ENCODE peak calls at places on chromosomes 7 and 10, in four cellular contexts. One of them, this sample, is unnamed.

GRCh38 chr7:151086802-151087246 is 549 bp downstream of the AGAP3 start:
- DNase-seq in vagina: no peak
- DNase-seq in pancreas: peak
- DNase-seq in Calu3: no peak
- DNase-seq in this sample: no peak

GRCh38 chr7:30994206-30995100 is 30.7 kb downstream of the GHRHR start:
- DNase-seq in vagina: no peak
- DNase-seq in pancreas: peak
- DNase-seq in Calu3: no peak
- DNase-seq in this sample: no peak

GRCh38 chr10:13865758-13866491 is 279.2 kb downstream of the PRPF18 start:
- DNase-seq in vagina: no peak
- DNase-seq in pancreas: no peak
- DNase-seq in Calu3: peak
- DNase-seq in this sample: no peak

GRCh38 chr10:23343591-23344225 is 889 bp downstream of the C10orf67 start:
- DNase-seq in vagina: no peak
- DNase-seq in pancreas: peak
- DNase-seq in Calu3: peak
- DNase-seq in this sample: no peak

GRCh38 chr7:2197436-2198155 is 35.1 kb downstream of the MAD1L1 start:
- DNase-seq in vagina: no peak
- DNase-seq in pancreas: no peak
- DNase-seq in Calu3: no peak
- DNase-seq in this sample: no peak

GRCh38 chr10:14584643-14585042 is 190.1 kb downstream of the FAM107B start:
- DNase-seq in vagina: no peak
- DNase-seq in pancreas: no peak
- DNase-seq in Calu3: no peak
- DNase-seq in this sample: no peak

GRCh38 chr7:38017320-38017719 is 96.9 kb downstream of the EPDR1 start:
- DNase-seq in vagina: no peak
- DNase-seq in pancreas: no peak
- DNase-seq in Calu3: no peak
- DNase-seq in this sample: no peak

GRCh38 chr10:117186832-117187615 is 10.3 kb upstream of the KCNK18 start:
- DNase-seq in vagina: no peak
- DNase-seq in pancreas: no peak
- DNase-seq in Calu3: no peak
- DNase-seq in this sample: no peak

GRCh38 chr10:104318810-104319684 is 19.2 kb downstream of the ITPRIP start:
- DNase-seq in vagina: no peak
- DNase-seq in pancreas: no peak
- DNase-seq in Calu3: no peak
- DNase-seq in this sample: peak

GRCh38 chr7:132560825-132561529 is 15.3 kb downstream of the PLXNA4 start:
- DNase-seq in vagina: no peak
- DNase-seq in pancreas: no peak
- DNase-seq in Calu3: no peak
- DNase-seq in this sample: no peak

GRCh38 chr7:24702674-24703235 is 54.5 kb downstream of the GSDME start:
- DNase-seq in vagina: no peak
- DNase-seq in pancreas: no peak
- DNase-seq in Calu3: no peak
- DNase-seq in this sample: no peak

DNA sequence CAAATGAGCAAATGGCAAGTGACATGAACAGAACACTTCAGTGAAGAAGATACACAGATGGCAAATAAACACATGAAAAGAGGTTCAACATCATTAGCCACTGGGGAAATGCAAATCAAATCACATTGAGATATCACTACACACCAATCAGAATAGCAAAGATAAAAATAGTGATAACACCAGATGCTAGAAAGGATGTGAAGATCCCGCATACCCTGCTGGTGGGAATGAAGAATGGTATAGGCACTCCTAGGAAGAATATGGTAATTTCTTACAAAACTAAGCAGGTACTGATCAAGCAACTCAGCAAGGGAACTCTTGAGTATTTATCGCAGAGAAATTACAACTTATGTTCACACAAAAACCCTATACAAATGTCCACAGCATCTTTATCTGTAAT is 11.2 kb downstream of the LAMB4 start:
- DNase-seq in vagina: no peak
- DNase-seq in pancreas: no peak
- DNase-seq in Calu3: no peak
- DNase-seq in this sample: no peak
- TF ChIP-seq CTCF in vagina: no peak
- TF ChIP-seq CTCF in pancreas: no peak
- TF ChIP-seq CTCF in Calu3: no peak
- TF ChIP-seq CTCF in this sample: no peak

GRCh38 chr7:115516341-115516740 is 514.2 kb downstream of the TFEC start:
- DNase-seq in vagina: no peak
- DNase-seq in pancreas: no peak
- DNase-seq in Calu3: no peak
- DNase-seq in this sample: no peak

GRCh38 chr7:115511330-115511729 is 519.2 kb downstream of the TFEC start:
- DNase-seq in vagina: no peak
- DNase-seq in pancreas: no peak
- DNase-seq in Calu3: peak
- DNase-seq in this sample: no peak
- TF ChIP-seq CTCF in vagina: no peak
- TF ChIP-seq CTCF in pancreas: no peak
- TF ChIP-seq CTCF in Calu3: no peak
- TF ChIP-seq CTCF in this sample: no peak

GRCh38 chr7:134047675-134048074 is 79.5 kb upstream of the LRGUK start:
- DNase-seq in vagina: no peak
- DNase-seq in pancreas: no peak
- DNase-seq in Calu3: no peak
- DNase-seq in this sample: no peak
- TF ChIP-seq CTCF in vagina: no peak
- TF ChIP-seq CTCF in pancreas: no peak
- TF ChIP-seq CTCF in Calu3: no peak
- TF ChIP-seq CTCF in this sample: no peak

DNA sequence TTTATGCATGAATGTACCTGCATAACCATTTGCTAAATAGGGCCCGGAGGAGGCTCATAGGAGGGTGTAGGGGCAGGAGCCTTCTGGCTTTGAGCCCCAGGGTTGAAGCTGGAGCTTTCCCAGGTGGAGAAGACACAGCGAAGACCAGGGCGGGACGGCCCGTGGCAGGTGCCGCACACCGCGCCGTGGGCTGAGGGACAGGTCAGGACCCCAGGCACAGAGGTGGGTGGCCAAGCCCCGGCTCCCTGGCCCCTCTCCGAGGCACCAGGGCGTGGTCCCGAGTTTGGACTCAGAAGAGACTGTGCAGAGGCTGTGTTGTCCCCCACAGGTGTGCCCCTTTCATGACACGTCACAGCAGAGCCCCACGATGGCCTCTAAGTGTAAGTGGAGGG is 56.5 kb downstream of the PWWP2B start:
- DNase-seq in vagina: no peak
- DNase-seq in pancreas: no peak
- DNase-seq in Calu3: no peak
- DNase-seq in this sample: no peak
- TF ChIP-seq CTCF in vagina: no peak
- TF ChIP-seq CTCF in pancreas: peak
- TF ChIP-seq CTCF in Calu3: no peak
- TF ChIP-seq CTCF in this sample: peak

GRCh38 chr7:120089968-120090367 is 183.0 kb upstream of the KCND2 start:
- DNase-seq in vagina: no peak
- DNase-seq in pancreas: no peak
- DNase-seq in Calu3: no peak
- DNase-seq in this sample: no peak
- TF ChIP-seq CTCF in vagina: no peak
- TF ChIP-seq CTCF in pancreas: no peak
- TF ChIP-seq CTCF in Calu3: no peak
- TF ChIP-seq CTCF in this sample: no peak

GRCh38 chr7:32091608-32092210 is 21.5 kb upstream of the PDE1C start:
- DNase-seq in vagina: no peak
- DNase-seq in pancreas: no peak
- DNase-seq in Calu3: no peak
- DNase-seq in this sample: no peak

GRCh38 chr7:32092346-32092745 is 22.1 kb upstream of the PDE1C start:
- DNase-seq in vagina: peak
- DNase-seq in pancreas: no peak
- DNase-seq in Calu3: no peak
- DNase-seq in this sample: no peak

GRCh38 chr7:32089256-32089655 is 19.0 kb upstream of the PDE1C start:
- DNase-seq in vagina: no peak
- DNase-seq in pancreas: no peak
- DNase-seq in Calu3: no peak
- DNase-seq in this sample: no peak

GRCh38 chr7:32088336-32088975 is 18.2 kb upstream of the PDE1C start:
- DNase-seq in vagina: peak
- DNase-seq in pancreas: no peak
- DNase-seq in Calu3: no peak
- DNase-seq in this sample: no peak

GRCh38 chr7:32089678-32090077 is 19.5 kb upstream of the PDE1C start:
- DNase-seq in vagina: no peak
- DNase-seq in pancreas: no peak
- DNase-seq in Calu3: no peak
- DNase-seq in this sample: no peak
- TF ChIP-seq CTCF in vagina: no peak
- TF ChIP-seq CTCF in pancreas: no peak
- TF ChIP-seq CTCF in Calu3: no peak
- TF ChIP-seq CTCF in this sample: no peak

DNA sequence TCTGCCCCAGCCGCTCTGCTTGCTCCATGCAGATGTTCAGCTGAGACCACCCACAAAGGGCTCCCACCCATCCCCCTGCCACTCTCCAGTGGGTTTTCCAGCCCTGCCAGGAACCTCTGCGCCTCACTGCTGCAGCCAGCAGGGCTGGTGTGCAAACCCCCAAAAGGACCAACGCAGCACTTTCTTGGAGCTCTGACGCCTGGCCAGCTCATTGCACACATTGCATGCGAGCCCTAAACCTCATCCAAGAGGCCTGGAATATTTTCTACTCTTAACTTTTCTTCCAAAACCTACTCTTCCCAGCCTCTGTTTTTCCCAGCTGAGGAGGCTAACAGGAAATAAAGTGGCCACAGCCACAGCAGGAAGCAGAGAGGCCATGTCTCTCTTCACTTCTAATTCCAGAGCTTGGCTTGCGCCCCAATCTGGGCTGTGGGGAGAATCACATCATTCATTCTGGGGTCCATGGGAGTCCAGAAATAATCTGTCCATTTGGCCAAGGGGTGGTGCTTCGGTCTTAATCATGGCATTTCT is 4.6 kb upstream of the FAM170B start:
- DNase-seq in vagina: no peak
- DNase-seq in pancreas: no peak
- DNase-seq in Calu3: no peak
- DNase-seq in this sample: no peak
- TF ChIP-seq CTCF in vagina: no peak
- TF ChIP-seq CTCF in pancreas: no peak
- TF ChIP-seq CTCF in Calu3: no peak
- TF ChIP-seq CTCF in this sample: no peak

DNA sequence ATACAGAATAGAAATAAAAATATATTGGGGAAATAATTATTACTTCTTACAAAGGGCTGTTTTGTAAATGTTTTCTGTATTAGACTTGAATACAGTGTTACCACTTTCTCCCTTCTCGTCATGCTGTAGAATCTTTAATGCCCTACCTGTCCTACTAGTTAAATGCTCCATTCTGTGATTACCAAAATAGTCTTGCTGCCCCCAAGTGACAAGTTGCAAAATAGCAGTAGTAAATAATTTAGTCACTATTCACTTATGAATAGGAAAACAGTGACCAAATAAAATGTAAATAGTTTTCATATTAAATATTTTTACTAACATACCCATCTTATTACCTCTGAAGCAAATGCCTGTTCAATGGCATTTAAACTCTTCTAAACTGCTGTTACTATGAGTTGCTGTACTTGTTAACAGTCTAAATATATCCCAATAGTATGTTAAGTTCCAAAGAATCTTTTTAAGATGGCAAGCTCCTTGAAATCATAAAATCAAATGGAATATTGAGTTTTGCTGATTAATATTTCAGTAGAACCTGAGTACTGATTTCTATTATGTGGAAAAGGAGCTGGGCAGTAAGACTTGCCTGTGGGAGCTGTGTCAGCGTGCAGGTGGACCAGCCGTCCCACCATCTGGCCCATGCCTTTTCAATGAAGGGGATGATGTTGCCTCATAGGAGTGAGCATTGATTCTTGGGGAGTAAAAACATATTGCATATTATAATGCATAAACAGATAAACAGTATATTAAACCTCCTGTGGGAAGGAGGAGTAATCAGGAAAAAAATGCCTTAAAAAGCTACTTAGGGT is 18.1 kb upstream of the OIT3 start:
- DNase-seq in vagina: no peak
- DNase-seq in pancreas: no peak
- DNase-seq in Calu3: peak
- DNase-seq in this sample: no peak
- TF ChIP-seq CTCF in vagina: no peak
- TF ChIP-seq CTCF in pancreas: no peak
- TF ChIP-seq CTCF in Calu3: peak
- TF ChIP-seq CTCF in this sample: peak

GRCh38 chr7:99363286-99363685 is 11.2 kb upstream of the ARPC1B start:
- DNase-seq in vagina: no peak
- DNase-seq in pancreas: no peak
- DNase-seq in Calu3: no peak
- DNase-seq in this sample: no peak
- TF ChIP-seq CTCF in vagina: no peak
- TF ChIP-seq CTCF in pancreas: no peak
- TF ChIP-seq CTCF in Calu3: no peak
- TF ChIP-seq CTCF in this sample: no peak